ENCODE peak calls at places on chromosomes 3 and 15, in five cellular contexts. N, F, R, V and O are unnamed samples.
A peak's percentile ranks its signal among the peaks of the same experiment; 100 is the strongest.

GRCh38 chr3:151933224-151933858 is 59.9 kb downstream of the SUCNR1 start:
- DNase-seq in N (no peak), F (no peak), R (no peak), V (no peak), O (no peak)

GRCh38 chr3:128060473-128061381 is 8.5 kb downstream of the SEC61A1 start:
- DNase-seq in N (no peak), F (no peak), R (no peak), V (peak; percentile 91), O (no peak)

GRCh38 chr3:100637197-100637631 is 27.8 kb downstream of the ADGRG7 start:
- DNase-seq in N (no peak), F (no peak), R (no peak), V (peak; percentile 20), O (no peak)

GRCh38 chr15:59294574-59294960 is 78.1 kb downstream of the MYO1E start:
- DNase-seq in N (no peak), F (no peak), R (no peak), V (peak; percentile 62), O (no peak)

GRCh38 chr15:85760049-85760448 is 34.7 kb downstream of the KLHL25 start:
- DNase-seq in N (no peak), F (no peak), R (no peak), V (no peak), O (no peak)

GRCh38 chr15:58063612-58064011 is 1.9 kb downstream of the ALDH1A2 start:
- DNase-seq in N (no peak), F (no peak), R (no peak), V (no peak), O (no peak)

GRCh38 chr15:90141646-90142045 is 39.4 kb upstream of the IDH2 start:
- DNase-seq in N (no peak), F (no peak), R (no peak), V (no peak), O (no peak)

GRCh38 chr15:81068516-81068915 is 65.6 kb upstream of the CFAP161 start:
- DNase-seq in N (no peak), F (no peak), R (no peak), V (no peak), O (no peak)

GRCh38 chr15:36579792-36580431 is 486 bp downstream of the CDIN1 start:
- DNase-seq in N (no peak), F (peak; percentile 37), R (no peak), V (no peak), O (no peak)

GRCh38 chr3:192064959-192065358 is 604.0 kb downstream of the PYDC2 start:
- DNase-seq in N (no peak), F (no peak), R (no peak), V (no peak), O (no peak)

GRCh38 chr3:56962200-56962599 is 98.3 kb upstream of the SPATA12 start:
- DNase-seq in N (no peak), F (no peak), R (no peak), V (no peak), O (no peak)

GRCh38 chr3:15535757-15536156 is 14.3 kb upstream of the COLQ start:
- DNase-seq in N (no peak), F (no peak), R (no peak), V (peak; percentile 39), O (no peak)

GRCh38 chr15:87489902-87490301 is 766.6 kb downstream of the NTRK3 start:
- DNase-seq in N (no peak), F (no peak), R (no peak), V (no peak), O (no peak)

GRCh38 chr3:30162579-30162978 is 443.8 kb upstream of the TGFBR2 start:
- DNase-seq in N (no peak), F (no peak), R (no peak), V (peak; percentile 57), O (no peak)

GRCh38 chr3:187613557-187613956 is 56.6 kb downstream of the SST start:
- DNase-seq in N (no peak), F (no peak), R (no peak), V (no peak), O (no peak)

GRCh38 chr15:100780208-100780800 is 99.3 kb upstream of the ALDH1A3 start:
- DNase-seq in N (no peak), F (no peak), R (peak; percentile 42), V (no peak), O (no peak)

GRCh38 chr15:26773917-26774316 is 1.1 kb upstream of the GABRB3 start:
- DNase-seq in N (no peak), F (no peak), R (no peak), V (no peak), O (no peak)

GRCh38 chr15:26772588-26773484 is at the start of gene GABRB3:
- DNase-seq in N (no peak), F (no peak), R (no peak), V (no peak), O (no peak)

GRCh38 chr15:26771917-26772587 is 814 bp downstream of the GABRB3 start:
- DNase-seq in N (no peak), F (no peak), R (no peak), V (no peak), O (no peak)

GRCh38 chr15:26771168-26771916 is 1.5 kb downstream of the GABRB3 start:
- DNase-seq in N (no peak), F (no peak), R (no peak), V (no peak), O (no peak)

DNA sequence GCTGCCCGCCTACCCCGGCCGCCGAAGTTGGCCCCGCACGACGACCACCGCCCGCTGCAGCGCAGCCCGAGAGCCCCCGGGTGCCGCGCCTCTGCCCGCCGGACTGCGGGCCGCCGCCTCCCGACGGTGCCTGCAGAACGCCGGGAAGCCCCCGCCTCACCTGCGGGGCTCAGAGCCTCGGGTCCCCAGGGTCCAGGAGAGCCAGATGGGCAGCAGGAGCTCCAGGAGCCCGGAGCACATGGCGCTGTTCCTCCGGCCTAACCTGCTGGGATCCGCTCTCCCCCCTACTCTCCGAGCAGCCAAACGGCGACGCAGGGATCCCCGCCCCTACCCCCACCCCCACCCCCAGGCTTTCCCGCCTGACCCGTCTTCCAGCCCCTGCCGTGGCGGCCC is 615 bp upstream of the GABRB3 start:
- DNase-seq in N (no peak), F (no peak), R (no peak), V (no peak), O (no peak)
- H3K4me3 ChIP-seq in N (no peak overlapping the region), F (no peak overlapping the region), R (no peak overlapping the region), V (no peak overlapping the region), O (peak overlapping the region; percentile 21)

GRCh38 chr3:145798005-145798404 is 363.0 kb downstream of the PLOD2 start:
- DNase-seq in N (no peak), F (no peak), R (no peak), V (no peak), O (no peak)

GRCh38 chr3:145801699-145802098 is 359.3 kb downstream of the PLOD2 start:
- DNase-seq in N (no peak), F (no peak), R (no peak), V (no peak), O (no peak)

GRCh38 chr3:145798691-145799550 is 362.1 kb downstream of the PLOD2 start:
- DNase-seq in N (no peak), F (no peak), R (no peak), V (no peak), O (no peak)
- TF ChIP-seq CTCF in N (no peak), F (no peak), R (no peak), V (no peak), O (no peak)

DNA sequence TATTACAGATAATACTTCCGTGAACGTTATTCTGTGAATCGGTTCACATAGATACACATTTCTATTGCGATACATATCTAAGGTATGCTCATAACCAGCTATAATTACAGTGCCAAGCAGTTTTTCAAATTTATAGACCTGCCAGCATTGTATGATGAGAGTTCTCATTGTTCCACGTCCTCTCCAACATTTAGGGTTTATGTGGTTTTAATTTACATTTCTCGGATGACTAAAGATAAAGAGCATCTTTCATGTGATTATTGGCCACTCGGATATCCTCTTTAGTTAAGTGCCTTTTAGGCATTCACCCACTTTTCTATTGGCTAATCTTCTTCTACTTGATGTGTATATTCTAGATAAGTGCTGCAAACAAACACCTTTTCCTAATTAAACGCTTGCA is 134.7 kb upstream of the CCDC54 start:
- DNase-seq in N (no peak), F (no peak), R (no peak), V (peak; percentile 27), O (no peak)
- H3K4me3 ChIP-seq in N (no peak overlapping the region), F (no peak overlapping the region), R (no peak overlapping the region), V (peak overlapping the region; percentile 97), O (no peak overlapping the region)

DNA sequence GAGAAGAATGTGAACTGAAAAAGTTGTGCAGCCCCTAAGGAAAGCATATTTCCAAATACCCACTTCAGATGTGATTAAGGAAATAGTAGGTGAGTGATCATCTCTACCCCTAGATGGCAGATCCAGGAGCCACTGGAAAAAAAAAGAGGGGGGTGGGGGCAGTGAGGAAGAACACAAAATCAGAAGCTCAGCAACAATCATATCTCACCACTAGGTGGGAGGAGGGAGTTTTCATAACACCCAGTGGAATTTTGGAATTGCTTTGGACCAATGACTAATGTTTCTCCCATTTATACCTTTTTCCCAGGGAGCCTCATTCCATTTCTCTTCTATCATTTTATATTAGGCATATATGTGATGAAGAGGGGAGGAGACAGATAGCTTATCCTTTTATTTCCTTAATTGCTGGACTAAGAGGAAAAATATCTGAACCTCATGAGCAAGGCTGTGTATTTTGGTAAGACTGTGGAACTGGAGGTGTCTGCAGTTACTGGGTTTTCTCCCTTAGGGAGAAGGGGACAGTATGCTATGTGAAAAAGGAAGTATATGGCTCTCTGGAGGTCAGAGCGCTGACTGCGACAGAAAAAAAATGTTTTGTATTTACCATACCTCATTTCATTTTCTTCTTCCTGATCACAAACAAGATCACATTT is 363.4 kb downstream of the GAP43 start:
- DNase-seq in N (no peak), F (no peak), R (no peak), V (peak; percentile 51), O (no peak)
- TF ChIP-seq CTCF in N (peak; percentile 47), F (no peak), R (no peak), V (peak; percentile 55), O (peak; percentile 56)

DNA sequence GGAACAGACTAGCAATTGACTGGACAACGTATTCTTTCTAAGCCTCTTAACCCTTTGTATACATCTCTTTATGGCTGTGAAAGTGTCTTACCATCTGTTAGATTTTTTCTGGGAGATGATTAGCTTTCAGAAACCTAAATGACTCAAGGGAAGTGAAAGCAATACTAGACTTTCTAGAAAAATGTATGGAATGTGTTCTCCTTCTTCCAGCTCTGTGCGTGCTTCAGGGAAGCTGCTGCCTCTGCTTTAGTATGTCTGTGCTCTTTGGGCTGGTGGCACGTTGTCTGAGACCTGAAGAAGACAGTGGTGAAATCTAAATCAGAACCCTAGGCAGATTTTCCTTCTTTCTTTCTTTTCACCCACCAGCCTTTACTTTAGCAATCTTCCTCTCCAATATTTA is 89.5 kb downstream of the ITPR1 start:
- DNase-seq in N (no peak), F (no peak), R (no peak), V (no peak), O (no peak)
- H3K4me3 ChIP-seq in N (no peak overlapping the region), F (no peak overlapping the region), R (no peak overlapping the region), V (peak overlapping the region; percentile 16), O (no peak overlapping the region)